ENCODE peak calls at places on chromosomes 6 and 20, in seven cellular contexts. T is stimulated activated CD8-positive, alpha-beta memory T cell treated with anti-CD3 and anti-CD28 coated beads, Interleukin-4, amount 100 ng/mL, for 24 hours; J is NCI-H1436; V is fibroblast of lung; Y is lung microvascular endothelial cell; R is left ventricle myocardium superior; A is RPMI8226. F is an unnamed sample.

GRCh38 chr6:105431226-105431625 is 28.3 kb upstream of the PREP start:
- DNase-seq in T (no peak), A (peak), V (peak), R (no peak), J (peak), Y (peak), F (no peak)

GRCh38 chr6:70706491-70707123 is 38.9 kb downstream of the SMAP1 start:
- DNase-seq in T (no peak), Y (peak), R (no peak), V (peak), J (peak), A (peak), F (no peak)

GRCh38 chr20:38812182-38812581 is 6.7 kb downstream of the PPP1R16B start:
- DNase-seq in T (no peak), J (no peak), V (no peak), Y (peak), R (no peak), A (no peak), F (no peak)

GRCh38 chr6:28393912-28394662 is 5.5 kb downstream of the ZSCAN12 start:
- DNase-seq in V (peak), T (no peak), A (peak), J (no peak), R (no peak), Y (peak), F (no peak)

GRCh38 chr20:43937586-43937985 is 22.9 kb downstream of the TOX2 start:
- DNase-seq in R (no peak), J (no peak), T (no peak), A (no peak), V (peak), Y (no peak), F (no peak)

GRCh38 chr6:64012351-64013060 is 376.9 kb downstream of the PHF3 start:
- DNase-seq in A (peak), V (peak), J (peak), Y (peak), T (no peak), R (no peak), F (no peak)

GRCh38 chr6:23457321-23457720 is 668.7 kb upstream of the NRSN1 start:
- DNase-seq in R (no peak), T (no peak), J (no peak), A (no peak), V (no peak), Y (no peak), F (no peak)

GRCh38 chr6:146546440-146546839 is 2.8 kb downstream of the RAB32 start:
- DNase-seq in Y (peak), A (no peak), J (no peak), T (no peak), V (peak), R (no peak), F (no peak)

GRCh38 chr20:5156670-5157448 is 30.1 kb downstream of the CDS2 start:
- DNase-seq in V (peak), R (no peak), Y (peak), A (no peak), T (no peak), J (no peak), F (no peak)

GRCh38 chr6:23036401-23036983 is 467.1 kb downstream of the HDGFL1 start:
- DNase-seq in A (no peak), T (no peak), R (no peak), Y (no peak), J (no peak), V (no peak), F (no peak)

GRCh38 chr6:144286503-144287393 is 1.6 kb downstream of the UTRN start:
- DNase-seq in J (no peak), Y (peak), T (no peak), A (no peak), R (peak), V (peak), F (peak)

GRCh38 chr6:30931959-30932645 is at the start of gene SFTA2:
- DNase-seq in Y (no peak), A (no peak), V (no peak), T (no peak), R (no peak), J (no peak), F (no peak)

GRCh38 chr20:39874049-39874893 is 814.8 kb downstream of the MAFB start:
- DNase-seq in R (peak), T (no peak), A (peak), Y (peak), V (peak), J (peak), F (peak)

GRCh38 chr6:390914-391558 is 516 bp upstream of the IRF4 start:
- DNase-seq in T (no peak), Y (no peak), R (no peak), V (peak), A (peak), J (no peak), F (no peak)

F was measured in mucosa of descending colon.